ENCODE peak calls at places on chromosomes 12 and 14, in eight cellular contexts. C is B cell; L is AG10803; X is psoas muscle; B is GM13977; G is progenitor cell of endocrine pancreas; M is CD4-positive, alpha-beta T cell; F is mammary epithelial cell. S is an unnamed sample.

GRCh38 chr12:131782061-131782460 is 46.1 kb upstream of the MMP17 start:
- DNase-seq in C (no peak), L (peak), X (no peak), B (no peak), G (no peak), M (no peak), F (no peak), S (no peak)

GRCh38 chr12:46276756-46277155 is 7.9 kb upstream of the SLC38A1 start:
- DNase-seq in C (no peak), L (peak), X (no peak), B (no peak), G (no peak), M (no peak), F (no peak), S (no peak)

GRCh38 chr14:35879654-35880249 is 53.6 kb downstream of the BRMS1L start:
- DNase-seq in C (no peak), L (peak), X (no peak), B (peak), G (no peak), M (no peak), F (no peak), S (no peak)

GRCh38 chr14:75969891-75970290 is 11.9 kb downstream of the TGFB3 start:
- DNase-seq in C (no peak), L (no peak), X (no peak), B (no peak), G (no peak), M (no peak), F (no peak), S (no peak)

GRCh38 chr12:124884587-124885438 is 21.1 kb upstream of the SCARB1 start:
- DNase-seq in C (peak), L (no peak), X (no peak), B (no peak), G (peak), M (no peak), F (no peak), S (no peak)

GRCh38 chr12:19130224-19131019 is 889 bp downstream of the PLEKHA5 start:
- DNase-seq in C (peak), L (peak), X (peak), B (peak), G (peak), M (no peak), F (peak), S (no peak)

GRCh38 chr14:74542056-74542685 is 48.6 kb downstream of the ISCA2 start:
- DNase-seq in C (no peak), L (no peak), X (peak), B (no peak), G (no peak), M (no peak), F (no peak), S (no peak)

GRCh38 chr14:74414380-74414779 is 11.6 kb downstream of the SYNDIG1L start:
- DNase-seq in C (no peak), L (no peak), X (no peak), B (no peak), G (no peak), M (no peak), F (no peak), S (no peak)

GRCh38 chr12:123062682-123063426 is 82.4 kb downstream of the ARL6IP4 start:
- DNase-seq in C (peak), L (peak), X (peak), B (no peak), G (no peak), M (no peak), F (peak), S (no peak)

GRCh38 chr14:85190251-85190650 is 339.7 kb upstream of the FLRT2 start:
- DNase-seq in C (no peak), L (no peak), X (no peak), B (no peak), G (no peak), M (no peak), F (no peak), S (no peak)

GRCh38 chr14:61565836-61566536 is 129.3 kb upstream of the HIF1A start:
- DNase-seq in C (no peak), L (peak), X (no peak), B (no peak), G (no peak), M (no peak), F (peak), S (no peak)

GRCh38 chr14:43168374-43168925 is 1338.6 kb downstream of the FSCB start:
- DNase-seq in C (no peak), L (no peak), X (no peak), B (no peak), G (no peak), M (no peak), F (no peak), S (no peak)
- TF ChIP-seq CTCF in C (no peak), L (no peak), X (no peak), B (no peak), G (no peak), M (no peak), F (no peak), S (no peak)

DNA sequence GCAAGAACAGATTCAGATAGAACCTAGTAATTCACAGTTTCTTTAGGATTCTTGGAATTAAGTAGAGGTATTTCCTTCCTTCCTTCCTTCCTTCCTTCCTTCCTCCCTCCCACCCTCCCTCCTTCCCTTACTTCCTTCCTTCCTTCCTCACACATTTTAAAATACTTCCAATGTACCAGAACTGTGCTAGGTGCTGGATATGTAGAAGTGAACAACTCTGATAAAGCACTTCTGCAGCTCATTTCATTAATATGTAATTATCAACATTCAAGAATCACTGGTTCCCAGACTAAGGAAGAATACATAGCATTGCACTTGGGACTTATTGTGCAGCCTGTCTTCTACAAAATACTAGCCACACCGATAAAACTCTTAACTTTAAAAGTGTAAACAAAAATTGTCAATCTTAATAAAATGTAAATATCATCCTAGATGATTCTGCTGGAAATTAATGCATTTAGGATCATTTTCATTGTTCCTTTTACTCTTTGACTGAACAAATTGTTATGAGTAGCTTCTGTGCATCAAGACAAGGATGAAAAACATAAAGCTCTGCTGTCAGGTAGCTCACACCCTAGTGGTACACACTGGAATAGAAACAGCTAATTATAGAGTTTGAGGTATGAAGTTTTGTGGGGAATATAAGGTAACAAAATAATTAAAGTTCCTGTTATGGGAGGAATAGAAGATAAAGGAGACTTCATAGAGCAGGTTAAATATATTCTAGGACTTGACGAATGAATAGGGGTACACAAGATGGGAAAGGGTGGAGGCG is 99.9 kb upstream of the MYF6 start:
- DNase-seq in C (no peak), L (no peak), X (no peak), B (no peak), G (no peak), M (no peak), F (no peak), S (no peak)
- TF ChIP-seq CTCF in C (no peak), L (no peak), X (peak), B (no peak), G (peak), M (no peak), F (peak), S (no peak)

GRCh38 chr14:51206462-51206861 is 33.6 kb upstream of the TMX1 start:
- DNase-seq in C (no peak), L (no peak), X (no peak), B (no peak), G (no peak), M (no peak), F (no peak), S (no peak)
- TF ChIP-seq CTCF in C (no peak), L (no peak), X (no peak), B (no peak), G (no peak), M (no peak), F (no peak), S (no peak)

GRCh38 chr12:105084251-105085250 is at the start of gene ALDH1L2:
- DNase-seq in C (peak), L (peak), X (peak), B (peak), G (peak), M (peak), F (peak), S (no peak)

GRCh38 chr12:105083551-105084105 is 630 bp downstream of the ALDH1L2 start:
- DNase-seq in C (peak), L (peak), X (peak), B (peak), G (no peak), M (no peak), F (peak), S (no peak)

GRCh38 chr12:105089817-105090216 is 5.6 kb upstream of the ALDH1L2 start:
- DNase-seq in C (no peak), L (no peak), X (no peak), B (no peak), G (no peak), M (no peak), F (no peak), S (no peak)

GRCh38 chr12:105083041-105083440 is 1.2 kb downstream of the ALDH1L2 start:
- DNase-seq in C (no peak), L (no peak), X (no peak), B (no peak), G (no peak), M (no peak), F (no peak), S (no peak)

DNA sequence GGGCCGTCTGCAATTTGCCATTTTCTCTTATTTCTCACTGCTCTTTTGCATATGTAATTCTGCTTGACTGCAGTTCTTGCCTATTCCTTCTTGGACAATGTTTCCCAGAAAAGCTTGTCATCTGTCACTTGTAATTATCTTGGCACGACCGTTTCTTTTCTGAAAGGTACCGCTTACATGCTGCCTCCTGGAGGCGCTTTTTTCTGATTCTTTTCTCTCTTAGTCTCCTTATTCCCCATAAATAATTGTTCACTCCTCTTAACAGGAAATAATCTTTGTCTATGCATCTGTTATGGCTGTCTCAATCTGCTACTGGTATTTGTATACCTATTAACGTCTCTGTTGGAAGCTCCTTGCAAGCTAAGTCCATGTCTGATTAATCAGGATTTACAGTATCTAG is 1.3 kb upstream of the ALDH1L2 start:
- DNase-seq in C (no peak), L (no peak), X (no peak), B (no peak), G (no peak), M (no peak), F (no peak), S (no peak)
- TF ChIP-seq CTCF in C (no peak), L (no peak), X (no peak), B (no peak), G (no peak), M (no peak), F (no peak), S (no peak)